ENCODE peak calls at places on chromosomes 11 and 22, in eight cellular contexts. R is GM13977, I is nephron progenitor cell, O is kidney, L is dorsolateral prefrontal cortex, U is OCI-LY7, B is left lung, Y is Caco-2. T is an unnamed sample.

GRCh38 chr22:36334838-36335603 is 52.7 kb downstream of the MYH9 start:
- DNase-seq in R (no peak), I (no peak), O (no peak), L (peak), U (no peak), B (no peak), Y (no peak), T (peak)

GRCh38 chr11:101817536-101817935 is 97.3 kb upstream of the CEP126 start:
- DNase-seq in R (no peak), I (no peak), O (no peak), L (no peak), U (no peak), B (no peak), Y (no peak), T (no peak)

GRCh38 chr22:46595545-46595944 is 24.6 kb upstream of the GRAMD4 start:
- DNase-seq in R (no peak), I (no peak), O (peak), L (no peak), U (no peak), B (no peak), Y (no peak), T (no peak)

GRCh38 chr22:21791635-21792625 is 56.3 kb upstream of the YPEL1 start:
- DNase-seq in R (peak), I (no peak), O (no peak), L (no peak), U (no peak), B (no peak), Y (no peak), T (peak)

GRCh38 chr22:47115921-47116320 is 353.5 kb downstream of the TBC1D22A start:
- DNase-seq in R (no peak), I (no peak), O (no peak), L (no peak), U (no peak), B (peak), Y (no peak), T (no peak)

GRCh38 chr11:126341760-126342161 is 13.7 kb upstream of the ST3GAL4 start:
- DNase-seq in R (no peak), I (no peak), O (peak), L (no peak), U (no peak), B (no peak), Y (no peak), T (no peak)

GRCh38 chr11:116229581-116229980 is 543.2 kb downstream of the BUD13 start:
- DNase-seq in R (no peak), I (no peak), O (no peak), L (no peak), U (no peak), B (no peak), Y (no peak), T (no peak)

GRCh38 chr22:43066134-43066533 is 23.1 kb downstream of the TTLL1 start:
- DNase-seq in R (no peak), I (no peak), O (no peak), L (no peak), U (no peak), B (no peak), Y (no peak), T (no peak)

GRCh38 chr11:62295504-62295903 is 3.4 kb downstream of the SCGB1D4 start:
- DNase-seq in R (no peak), I (peak), O (no peak), L (no peak), U (no peak), B (no peak), Y (peak), T (peak)

GRCh38 chr11:117820071-117820470 is 4.5 kb downstream of the FXYD2 start:
- DNase-seq in R (no peak), I (no peak), O (peak), L (no peak), U (no peak), B (no peak), Y (no peak), T (no peak)

GRCh38 chr11:117819096-117820040 is 5.2 kb downstream of the FXYD2 start:
- DNase-seq in R (no peak), I (peak), O (peak), L (no peak), U (peak), B (peak), Y (peak), T (peak)

GRCh38 chr11:117817213-117818035 is 7.1 kb downstream of the FXYD2 start:
- DNase-seq in R (peak), I (peak), O (peak), L (peak), U (peak), B (peak), Y (peak), T (peak)

GRCh38 chr11:117816846-117817212 is 7.7 kb downstream of the FXYD2 start:
- DNase-seq in R (no peak), I (no peak), O (peak), L (no peak), U (no peak), B (no peak), Y (no peak), T (peak)

DNA sequence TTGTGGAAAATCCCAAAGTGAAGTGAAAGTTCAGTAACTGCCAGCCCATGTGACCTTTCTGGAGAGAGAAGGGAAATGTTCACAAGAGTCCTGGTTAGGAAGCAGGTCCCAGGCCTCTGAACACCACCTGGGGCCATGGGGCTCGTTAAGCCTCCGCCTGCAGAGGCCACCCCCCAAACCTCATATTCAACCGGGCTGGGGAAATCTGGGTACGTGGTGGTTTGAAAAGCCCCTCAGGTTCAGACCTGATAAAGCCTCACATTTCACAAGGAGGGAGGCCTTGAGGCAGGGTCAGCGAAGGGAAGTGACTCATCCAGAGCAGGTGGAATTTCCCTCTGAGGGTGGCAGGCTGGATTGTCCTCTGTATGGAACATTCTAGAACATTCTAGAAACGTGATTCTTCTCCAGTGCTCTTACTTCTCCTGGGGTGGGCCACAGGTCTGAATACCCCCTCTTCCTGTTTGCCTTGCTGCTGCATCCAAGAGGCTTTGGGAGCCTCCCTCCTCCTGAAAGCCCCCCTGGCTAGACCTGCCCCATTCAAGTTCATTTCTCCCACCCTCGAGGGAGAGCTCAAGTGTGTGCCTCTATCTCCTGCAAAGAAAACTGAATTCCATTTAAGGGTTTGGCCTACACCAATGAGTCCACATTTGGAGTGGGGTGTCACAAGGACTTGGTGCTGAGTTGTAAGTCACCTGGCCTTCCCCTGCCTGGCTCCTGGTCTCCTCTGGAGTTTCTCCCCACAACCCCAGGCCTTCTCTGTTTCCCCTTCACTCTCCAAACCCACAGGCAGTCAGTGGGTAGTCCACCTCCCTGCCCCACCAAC is 6.3 kb downstream of the FXYD2 start:
- DNase-seq in R (peak), I (no peak), O (peak), L (no peak), U (no peak), B (no peak), Y (no peak), T (peak)
- TF ChIP-seq CTCF in R (no peak), I (peak), O (no peak), L (no peak), U (peak), B (peak), Y (no peak), T (no peak)

GRCh38 chr11:65934014-65934413 is 11.3 kb upstream of the TSGA10IP start:
- DNase-seq in R (no peak), I (no peak), O (no peak), L (no peak), U (no peak), B (no peak), Y (no peak), T (no peak)

GRCh38 chr11:65931773-65932557 is 12.7 kb downstream of the DRAP1 start:
- DNase-seq in R (no peak), I (no peak), O (peak), L (no peak), U (no peak), B (no peak), Y (no peak), T (peak)

GRCh38 chr11:65928667-65929066 is 9.4 kb downstream of the DRAP1 start:
- DNase-seq in R (no peak), I (no peak), O (no peak), L (no peak), U (peak), B (no peak), Y (no peak), T (no peak)

GRCh38 chr11:65927904-65928397 is 8.7 kb downstream of the DRAP1 start:
- DNase-seq in R (peak), I (no peak), O (peak), L (no peak), U (peak), B (peak), Y (no peak), T (peak)

GRCh38 chr11:65932558-65932919 is 12.7 kb upstream of the TSGA10IP start:
- DNase-seq in R (no peak), I (no peak), O (no peak), L (no peak), U (peak), B (no peak), Y (peak), T (no peak)
- TF ChIP-seq CTCF in R (no peak), I (no peak), O (no peak), L (no peak), U (peak), B (no peak), Y (no peak), T (peak)

GRCh38 chr11:97683733-97684132 is 1293.9 kb downstream of the JRKL start:
- DNase-seq in R (no peak), I (no peak), O (no peak), L (no peak), U (no peak), B (no peak), Y (peak), T (no peak)
- TF ChIP-seq CTCF in R (no peak), I (no peak), O (no peak), L (no peak), U (no peak), B (no peak), Y (no peak), T (no peak)

DNA sequence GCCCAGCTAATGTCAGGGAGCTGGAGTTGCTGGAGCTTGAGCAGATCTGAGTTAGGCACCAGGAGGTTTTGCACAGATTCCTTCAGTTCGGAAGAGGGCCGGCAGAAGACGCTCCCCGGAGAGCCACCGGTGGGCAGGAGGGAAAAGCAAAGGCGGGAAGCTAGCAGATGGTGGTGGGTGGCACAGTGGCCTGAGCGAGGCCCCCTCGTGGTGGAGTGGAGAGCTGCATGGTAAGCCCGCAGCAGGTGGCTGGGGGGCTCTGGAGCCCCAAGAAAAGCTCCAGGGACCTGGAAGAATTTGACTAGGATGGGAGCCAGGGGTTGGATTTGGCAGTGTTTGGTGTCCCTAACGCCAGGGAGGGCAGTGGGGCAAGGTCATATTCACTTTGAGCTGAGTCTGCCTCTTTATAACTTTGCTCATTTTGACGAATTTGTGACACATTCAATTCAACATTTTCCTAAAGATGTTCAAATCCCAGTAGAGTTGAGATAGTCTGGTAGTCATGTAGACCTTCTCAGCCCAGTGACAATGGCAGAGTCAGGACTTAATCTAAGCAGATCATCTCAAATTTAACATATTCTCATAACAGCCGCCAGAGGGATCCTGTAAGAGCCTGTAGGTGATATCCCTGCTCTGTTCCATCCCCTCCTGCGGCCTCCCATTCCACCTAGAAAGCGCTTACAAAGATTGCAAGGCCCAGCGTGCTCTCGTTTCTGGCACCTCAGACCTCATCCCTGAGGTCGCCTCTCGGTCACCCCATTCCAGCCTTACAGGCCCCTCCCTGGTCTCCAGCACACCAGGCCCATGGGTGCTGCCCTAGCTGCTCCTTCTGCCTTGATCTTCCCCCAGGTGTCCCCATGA is 57.9 kb downstream of the TRIM29 start:
- DNase-seq in R (no peak), I (no peak), O (no peak), L (no peak), U (peak), B (no peak), Y (peak), T (peak)
- TF ChIP-seq CTCF in R (peak), I (peak), O (peak), L (peak), U (peak), B (peak), Y (peak), T (peak)

GRCh38 chr22:48515571-48516200 is 1312.0 kb downstream of the BRD1 start:
- DNase-seq in R (no peak), I (no peak), O (no peak), L (no peak), U (no peak), B (no peak), Y (no peak), T (no peak)

GRCh38 chr22:48520207-48520606 is 1307.5 kb downstream of the BRD1 start:
- DNase-seq in R (no peak), I (no peak), O (no peak), L (no peak), U (no peak), B (no peak), Y (no peak), T (no peak)

GRCh38 chr22:48516571-48516970 is 1311.1 kb downstream of the BRD1 start:
- DNase-seq in R (no peak), I (no peak), O (no peak), L (no peak), U (no peak), B (no peak), Y (no peak), T (no peak)

GRCh38 chr22:48513929-48514328 is 1313.7 kb downstream of the BRD1 start:
- DNase-seq in R (no peak), I (no peak), O (no peak), L (no peak), U (no peak), B (no peak), Y (no peak), T (no peak)

DNA sequence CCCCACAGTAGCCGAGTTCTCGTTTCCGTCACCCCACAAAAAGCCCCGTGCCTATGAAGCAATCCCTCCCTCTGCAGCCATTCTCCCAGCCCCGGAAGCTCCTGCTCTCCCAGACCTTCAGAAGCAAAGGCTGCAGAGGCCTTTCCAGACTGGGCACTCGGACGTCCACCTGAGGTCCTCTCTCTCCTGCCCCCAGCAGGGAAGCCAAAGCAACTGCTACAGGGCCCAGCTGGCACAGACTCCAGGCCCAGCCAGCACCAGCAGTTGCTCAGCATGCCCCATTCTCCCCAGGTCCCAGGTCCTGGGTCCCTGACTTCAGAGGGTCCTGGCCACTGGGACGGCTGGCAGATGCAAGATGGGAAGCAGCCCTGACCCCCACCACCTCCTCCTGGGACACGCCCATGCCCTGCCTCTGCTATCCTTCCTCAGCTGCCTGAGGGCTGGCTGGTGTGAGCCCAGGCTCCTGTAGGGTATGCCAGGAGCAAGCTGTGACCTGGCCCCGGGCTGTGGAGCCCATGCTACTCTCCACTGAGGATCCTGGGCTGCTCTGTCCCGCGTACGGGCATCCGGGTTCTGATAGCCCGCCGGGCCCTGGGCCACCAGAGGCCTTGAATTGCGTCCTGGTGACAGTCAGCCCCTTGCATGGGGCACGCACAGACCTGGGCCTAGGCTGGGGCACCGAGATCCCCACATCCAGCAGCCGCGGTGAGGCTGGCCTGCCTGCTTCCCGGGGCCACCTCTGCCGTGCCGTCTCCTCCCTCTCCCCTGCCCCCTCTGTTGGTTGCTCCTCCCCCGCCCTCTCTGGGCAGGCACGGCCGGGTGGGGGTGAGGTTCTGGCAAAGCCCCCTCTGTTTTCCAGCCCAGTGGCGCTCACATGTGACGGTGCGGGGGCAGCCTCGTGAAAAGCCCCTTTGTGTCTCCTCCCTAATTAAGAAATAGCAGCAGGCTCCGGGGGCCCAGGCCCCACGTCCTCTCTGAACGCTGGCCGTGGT is 1310.3 kb downstream of the BRD1 start:
- DNase-seq in R (no peak), I (no peak), O (no peak), L (peak), U (no peak), B (no peak), Y (no peak), T (no peak)
- TF ChIP-seq CTCF in R (no peak), I (no peak), O (no peak), L (peak), U (no peak), B (no peak), Y (no peak), T (no peak)

T was measured in activated CD8-positive, alpha-beta T cell treated with anti-CD3 and anti-CD28 coated beads for 36 hours.